ENCODE peak calls at places on chromosomes 2 and 18, in five cellular contexts. Q is WTC11, T is GM12878, B is HEK293T, X is H1. I is an unnamed sample.

GRCh38 chr2:62415019-62415431 is 91.0 kb downstream of the TMEM17 start:
- DNase-seq in Q (no peak), T (peak), B (no peak), X (no peak), I (no peak)

GRCh38 chr2:154375625-154376020 is 322.9 kb upstream of the KCNJ3 start:
- DNase-seq in Q (no peak), T (no peak), B (peak), X (no peak), I (peak)

GRCh38 chr2:147017976-147018645 is 826.7 kb upstream of the ACVR2A start:
- DNase-seq in Q (no peak), T (no peak), B (no peak), X (no peak), I (no peak)

GRCh38 chr2:82837588-82838304 is 1621.3 kb downstream of the SUCLG1 start:
- DNase-seq in Q (no peak), T (no peak), B (no peak), X (no peak), I (peak)

GRCh38 chr2:102116675-102117471 is 25.7 kb upstream of the IL1R1 start:
- DNase-seq in Q (no peak), T (no peak), B (no peak), X (no peak), I (no peak)

GRCh38 chr18:62505669-62506494 is 16.9 kb upstream of the ZCCHC2 start:
- DNase-seq in Q (no peak), T (peak), B (no peak), X (no peak), I (no peak)

GRCh38 chr2:224570328-224570993 is 14.7 kb downstream of the CUL3 start:
- DNase-seq in Q (no peak), T (no peak), B (no peak), X (no peak), I (no peak)

GRCh38 chr2:113275556-113276215 is 3.0 kb downstream of the PAX8 start:
- DNase-seq in Q (peak), T (no peak), B (no peak), X (peak), I (no peak)

GRCh38 chr2:137928547-137929503 is 35.4 kb upstream of the HNMT start:
- DNase-seq in Q (no peak), T (no peak), B (no peak), X (no peak), I (no peak)

GRCh38 chr2:51723716-51724115 is 691.8 kb upstream of the NRXN1 start:
- DNase-seq in Q (no peak), T (no peak), B (no peak), X (no peak), I (no peak)

GRCh38 chr2:155965415-155966070 is 367.0 kb downstream of the NR4A2 start:
- DNase-seq in Q (no peak), T (no peak), B (peak), X (no peak), I (no peak)

GRCh38 chr2:70751881-70752280 is 16.1 kb downstream of the ADD2 start:
- DNase-seq in Q (no peak), T (no peak), B (no peak), X (no peak), I (no peak)

GRCh38 chr2:110873597-110874525 is 141.5 kb downstream of the ACOXL start:
- DNase-seq in Q (no peak), T (no peak), B (no peak), X (no peak), I (no peak)

GRCh38 chr2:460861-461260 is 173.0 kb upstream of the ALKAL2 start:
- DNase-seq in Q (no peak), T (no peak), B (no peak), X (no peak), I (no peak)

GRCh38 chr2:5111581-5111980 is 580.6 kb upstream of the SOX11 start:
- DNase-seq in Q (no peak), T (no peak), B (no peak), X (no peak), I (no peak)

GRCh38 chr2:128468186-128468585 is 149.5 kb upstream of the HS6ST1 start:
- DNase-seq in Q (no peak), T (no peak), B (no peak), X (no peak), I (no peak)

GRCh38 chr2:128469203-128469602 is 150.5 kb upstream of the HS6ST1 start:
- DNase-seq in Q (no peak), T (no peak), B (peak), X (peak), I (peak)

GRCh38 chr2:128465246-128466170 is 146.8 kb upstream of the HS6ST1 start:
- DNase-seq in Q (no peak), T (no peak), B (no peak), X (peak), I (no peak)

GRCh38 chr2:128466377-128467175 is 147.9 kb upstream of the HS6ST1 start:
- DNase-seq in Q (no peak), T (no peak), B (no peak), X (peak), I (no peak)

GRCh38 chr2:128467321-128467901 is 148.7 kb upstream of the HS6ST1 start:
- DNase-seq in Q (no peak), T (no peak), B (no peak), X (peak), I (no peak)
- TF ChIP-seq SP1 in Q (no peak), T (no peak), B (no peak), X (no peak), I (no peak)

DNA sequence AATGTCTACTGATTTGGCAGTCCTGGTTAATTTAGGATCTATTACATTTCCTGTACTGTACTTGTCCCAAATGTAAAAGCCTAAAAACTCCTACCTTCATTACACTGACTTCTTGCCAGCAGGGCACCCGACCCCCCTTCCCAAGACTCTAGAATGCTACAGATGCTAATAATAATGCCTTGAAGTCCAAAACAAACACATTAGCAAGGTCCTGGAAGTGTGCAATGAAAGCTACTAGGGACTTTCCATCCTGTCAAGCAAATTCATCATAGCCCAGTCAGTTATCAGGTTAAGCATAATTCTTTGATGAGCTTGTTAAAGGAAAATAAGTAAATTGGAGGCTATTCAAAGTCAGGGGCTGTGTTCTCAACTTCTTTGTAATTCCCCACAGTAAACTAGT is 115.3 kb upstream of the RBBP8 start:
- DNase-seq in Q (no peak), T (no peak), B (no peak), X (no peak), I (no peak)
- TF ChIP-seq SP1 in Q (no peak), T (no peak), B (no peak), X (no peak), I (peak)

DNA sequence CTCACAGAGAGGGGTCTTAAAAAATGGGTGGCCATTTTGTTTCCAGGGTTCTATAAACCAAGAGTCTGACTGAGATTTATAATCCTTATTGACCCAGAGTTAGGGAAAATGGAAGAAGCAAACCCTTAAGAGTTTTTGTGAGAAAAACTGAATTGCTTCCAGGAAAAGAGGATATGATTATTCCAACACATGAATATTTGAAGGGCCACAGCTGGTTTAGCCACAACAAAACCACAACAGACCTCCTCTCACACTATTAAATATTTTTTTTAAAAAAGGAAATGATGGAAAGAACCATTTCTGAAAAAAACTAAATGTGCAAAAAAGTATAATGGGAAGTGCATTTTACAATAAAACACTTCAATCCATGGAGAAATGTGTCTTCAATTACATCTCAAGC is 182.7 kb downstream of the ETAA1 start:
- DNase-seq in Q (no peak), T (no peak), B (no peak), X (no peak), I (no peak)
- TF ChIP-seq SP1 in Q (no peak), T (no peak), B (no peak), X (no peak), I (no peak)

GRCh38 chr2:79874015-79874414 is 361.2 kb downstream of the CTNNA2 start:
- DNase-seq in Q (no peak), T (no peak), B (no peak), X (no peak), I (no peak)

GRCh38 chr2:79876430-79876829 is 363.6 kb downstream of the CTNNA2 start:
- DNase-seq in Q (no peak), T (no peak), B (peak), X (no peak), I (no peak)
- TF ChIP-seq SP1 in Q (no peak), T (no peak), B (no peak), X (no peak), I (no peak)

DNA sequence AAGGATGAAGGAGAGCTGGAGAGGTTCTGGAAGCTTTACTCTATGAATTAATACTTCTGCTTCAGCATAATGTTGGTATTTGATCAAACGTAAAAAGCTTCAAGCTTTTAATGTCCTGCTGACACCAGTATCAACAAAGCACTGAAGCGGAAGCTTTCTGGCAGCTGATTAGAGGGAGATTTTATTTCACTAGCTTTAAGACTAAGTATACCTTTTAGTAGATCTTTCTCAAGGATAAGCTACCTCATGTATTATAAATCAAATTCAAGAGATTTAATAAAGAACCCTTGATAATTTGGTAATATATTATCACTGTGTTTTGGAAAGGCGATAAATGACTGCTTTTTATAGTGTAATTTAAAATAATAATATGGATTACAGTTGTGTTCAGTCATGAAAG is 128.0 kb upstream of the CD302 start:
- DNase-seq in Q (no peak), T (no peak), B (peak), X (no peak), I (no peak)
- TF ChIP-seq SP1 in Q (no peak), T (no peak), B (no peak), X (no peak), I (no peak)

DNA sequence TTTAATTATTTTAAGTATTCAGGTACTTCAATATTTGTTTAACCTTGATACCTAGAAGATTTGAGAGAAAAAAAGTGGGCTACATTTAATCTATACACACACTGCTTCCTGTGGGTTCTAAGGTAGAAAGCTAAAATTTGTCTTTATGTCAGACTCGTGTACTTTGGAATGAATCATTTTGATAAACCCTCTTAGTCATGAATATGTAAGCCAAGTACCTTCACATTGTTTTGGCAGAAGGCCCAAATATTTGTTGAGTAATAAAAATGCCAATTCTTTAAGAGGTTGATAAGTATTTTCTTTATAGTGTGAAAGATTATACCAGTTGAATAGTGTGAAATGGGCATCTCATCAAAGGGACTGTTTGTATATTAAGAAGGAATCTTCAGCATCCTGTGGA is 1464.6 kb upstream of the ZEB2 start:
- DNase-seq in Q (no peak), T (no peak), B (no peak), X (no peak), I (peak)
- TF ChIP-seq SP1 in Q (no peak), T (no peak), B (no peak), X (no peak), I (no peak)